ENCODE peak calls at places on chromosome 17, in eight cellular contexts. One of them, this sample, is unnamed.

GRCh38 chr17:1979182-1979980 is 45.8 kb downstream of the RTN4RL1 start:
- DNase-seq in CD4-positive, alpha-beta memory T cell: no peak
- DNase-seq in iris pigment epithelial cell: no peak
- DNase-seq in NCI-H82: peak
- DNase-seq in SK-N-DZ: no peak
- DNase-seq in NCI-H1048: no peak
- DNase-seq in neural crest cell: no peak
- DNase-seq in left cardiac atrium: no peak
- DNase-seq in this sample: no peak

GRCh38 chr17:55288356-55289105 is 23.8 kb downstream of the HLF start:
- DNase-seq in CD4-positive, alpha-beta memory T cell: no peak
- DNase-seq in iris pigment epithelial cell: no peak
- DNase-seq in NCI-H82: no peak
- DNase-seq in SK-N-DZ: no peak
- DNase-seq in NCI-H1048: no peak
- DNase-seq in neural crest cell: no peak
- DNase-seq in left cardiac atrium: no peak
- DNase-seq in this sample: no peak

GRCh38 chr17:57536289-57536688 is 208.8 kb downstream of the CCDC182 start:
- DNase-seq in CD4-positive, alpha-beta memory T cell: no peak
- DNase-seq in iris pigment epithelial cell: no peak
- DNase-seq in NCI-H82: peak
- DNase-seq in SK-N-DZ: no peak
- DNase-seq in NCI-H1048: no peak
- DNase-seq in neural crest cell: no peak
- DNase-seq in left cardiac atrium: no peak
- DNase-seq in this sample: peak

GRCh38 chr17:75589017-75589918 is 1.7 kb downstream of the MYO15B start:
- DNase-seq in CD4-positive, alpha-beta memory T cell: peak
- DNase-seq in iris pigment epithelial cell: peak
- DNase-seq in NCI-H82: peak
- DNase-seq in SK-N-DZ: peak
- DNase-seq in NCI-H1048: peak
- DNase-seq in neural crest cell: peak
- DNase-seq in left cardiac atrium: peak
- DNase-seq in this sample: peak

GRCh38 chr17:61770752-61771533 is 92.4 kb downstream of the BRIP1 start:
- DNase-seq in CD4-positive, alpha-beta memory T cell: no peak
- DNase-seq in iris pigment epithelial cell: peak
- DNase-seq in NCI-H82: no peak
- DNase-seq in SK-N-DZ: no peak
- DNase-seq in NCI-H1048: no peak
- DNase-seq in neural crest cell: no peak
- DNase-seq in left cardiac atrium: no peak
- DNase-seq in this sample: no peak

GRCh38 chr17:2990396-2990795 is 73.0 kb downstream of the OR1D5 start:
- DNase-seq in CD4-positive, alpha-beta memory T cell: no peak
- DNase-seq in iris pigment epithelial cell: no peak
- DNase-seq in NCI-H82: no peak
- DNase-seq in SK-N-DZ: no peak
- DNase-seq in NCI-H1048: no peak
- DNase-seq in neural crest cell: no peak
- DNase-seq in left cardiac atrium: no peak
- DNase-seq in this sample: no peak

GRCh38 chr17:55265434-55266021 is 768 bp downstream of the HLF start:
- DNase-seq in CD4-positive, alpha-beta memory T cell: peak
- DNase-seq in iris pigment epithelial cell: no peak
- DNase-seq in NCI-H82: peak
- DNase-seq in SK-N-DZ: peak
- DNase-seq in NCI-H1048: no peak
- DNase-seq in neural crest cell: no peak
- DNase-seq in left cardiac atrium: peak
- DNase-seq in this sample: peak

GRCh38 chr17:64042700-64043485 is 22.5 kb upstream of the ICAM2 start:
- DNase-seq in CD4-positive, alpha-beta memory T cell: no peak
- DNase-seq in iris pigment epithelial cell: no peak
- DNase-seq in NCI-H82: no peak
- DNase-seq in SK-N-DZ: no peak
- DNase-seq in NCI-H1048: no peak
- DNase-seq in neural crest cell: no peak
- DNase-seq in left cardiac atrium: no peak
- DNase-seq in this sample: no peak

GRCh38 chr17:31492206-31492605 is 100.7 kb downstream of the RAB11FIP4 start:
- DNase-seq in CD4-positive, alpha-beta memory T cell: no peak
- DNase-seq in iris pigment epithelial cell: no peak
- DNase-seq in NCI-H82: no peak
- DNase-seq in SK-N-DZ: no peak
- DNase-seq in NCI-H1048: no peak
- DNase-seq in neural crest cell: no peak
- DNase-seq in left cardiac atrium: no peak
- DNase-seq in this sample: no peak

GRCh38 chr17:44828919-44829557 is 1.0 kb downstream of the GJC1 start:
- DNase-seq in CD4-positive, alpha-beta memory T cell: peak
- DNase-seq in iris pigment epithelial cell: peak
- DNase-seq in NCI-H82: peak
- DNase-seq in SK-N-DZ: peak
- DNase-seq in NCI-H1048: no peak
- DNase-seq in neural crest cell: no peak
- DNase-seq in left cardiac atrium: no peak
- DNase-seq in this sample: no peak

GRCh38 chr17:67637901-67638641 is 79.7 kb upstream of the NOL11 start:
- DNase-seq in CD4-positive, alpha-beta memory T cell: no peak
- DNase-seq in iris pigment epithelial cell: no peak
- DNase-seq in NCI-H82: no peak
- DNase-seq in SK-N-DZ: no peak
- DNase-seq in NCI-H1048: no peak
- DNase-seq in neural crest cell: no peak
- DNase-seq in left cardiac atrium: no peak
- DNase-seq in this sample: no peak

GRCh38 chr17:51455931-51456330 is 195.6 kb downstream of the UTP18 start:
- DNase-seq in CD4-positive, alpha-beta memory T cell: no peak
- DNase-seq in iris pigment epithelial cell: no peak
- DNase-seq in NCI-H82: no peak
- DNase-seq in SK-N-DZ: no peak
- DNase-seq in NCI-H1048: no peak
- DNase-seq in neural crest cell: no peak
- DNase-seq in left cardiac atrium: no peak
- DNase-seq in this sample: no peak

GRCh38 chr17:47278561-47278960 is 24.9 kb downstream of the ITGB3 start:
- DNase-seq in CD4-positive, alpha-beta memory T cell: no peak
- DNase-seq in iris pigment epithelial cell: no peak
- DNase-seq in NCI-H82: no peak
- DNase-seq in SK-N-DZ: no peak
- DNase-seq in NCI-H1048: no peak
- DNase-seq in neural crest cell: no peak
- DNase-seq in left cardiac atrium: no peak
- DNase-seq in this sample: no peak

GRCh38 chr17:2398655-2399571 is 1.9 kb downstream of the MNT start:
- DNase-seq in CD4-positive, alpha-beta memory T cell: peak
- DNase-seq in iris pigment epithelial cell: peak
- DNase-seq in NCI-H82: peak
- DNase-seq in SK-N-DZ: no peak
- DNase-seq in NCI-H1048: no peak
- DNase-seq in neural crest cell: no peak
- DNase-seq in left cardiac atrium: no peak
- DNase-seq in this sample: no peak

GRCh38 chr17:70365098-70365583 is 195.8 kb downstream of the KCNJ2 start:
- DNase-seq in CD4-positive, alpha-beta memory T cell: no peak
- DNase-seq in iris pigment epithelial cell: peak
- DNase-seq in NCI-H82: no peak
- DNase-seq in SK-N-DZ: no peak
- DNase-seq in NCI-H1048: no peak
- DNase-seq in neural crest cell: no peak
- DNase-seq in left cardiac atrium: no peak
- DNase-seq in this sample: no peak

GRCh38 chr17:77375917-77376651 is 235.3 kb downstream of the SEC14L1 start:
- DNase-seq in CD4-positive, alpha-beta memory T cell: peak
- DNase-seq in iris pigment epithelial cell: peak
- DNase-seq in NCI-H82: peak
- DNase-seq in SK-N-DZ: peak
- DNase-seq in NCI-H1048: no peak
- DNase-seq in neural crest cell: no peak
- DNase-seq in left cardiac atrium: no peak
- DNase-seq in this sample: no peak

GRCh38 chr17:49482144-49482817 is 12.8 kb upstream of the NGFR start:
- DNase-seq in CD4-positive, alpha-beta memory T cell: no peak
- DNase-seq in iris pigment epithelial cell: peak
- DNase-seq in NCI-H82: no peak
- DNase-seq in SK-N-DZ: no peak
- DNase-seq in NCI-H1048: no peak
- DNase-seq in neural crest cell: no peak
- DNase-seq in left cardiac atrium: no peak
- DNase-seq in this sample: no peak

GRCh38 chr17:75652934-75653549 is 13.9 kb downstream of the RECQL5 start:
- DNase-seq in CD4-positive, alpha-beta memory T cell: no peak
- DNase-seq in iris pigment epithelial cell: peak
- DNase-seq in NCI-H82: peak
- DNase-seq in SK-N-DZ: peak
- DNase-seq in NCI-H1048: no peak
- DNase-seq in neural crest cell: peak
- DNase-seq in left cardiac atrium: no peak
- DNase-seq in this sample: peak

GRCh38 chr17:7285679-7286078 is 4.2 kb downstream of the SLC2A4 start:
- DNase-seq in CD4-positive, alpha-beta memory T cell: no peak
- DNase-seq in iris pigment epithelial cell: no peak
- DNase-seq in NCI-H82: no peak
- DNase-seq in SK-N-DZ: no peak
- DNase-seq in NCI-H1048: no peak
- DNase-seq in neural crest cell: no peak
- DNase-seq in left cardiac atrium: no peak
- DNase-seq in this sample: no peak

GRCh38 chr17:57999496-58000017 is 7.5 kb downstream of the SRSF1 start:
- DNase-seq in CD4-positive, alpha-beta memory T cell: peak
- DNase-seq in iris pigment epithelial cell: peak
- DNase-seq in NCI-H82: peak
- DNase-seq in SK-N-DZ: peak
- DNase-seq in NCI-H1048: no peak
- DNase-seq in neural crest cell: no peak
- DNase-seq in left cardiac atrium: no peak
- DNase-seq in this sample: peak

GRCh38 chr17:9026741-9027140 is 5.4 kb downstream of the NTN1 start:
- DNase-seq in CD4-positive, alpha-beta memory T cell: no peak
- DNase-seq in iris pigment epithelial cell: no peak
- DNase-seq in NCI-H82: no peak
- DNase-seq in SK-N-DZ: no peak
- DNase-seq in NCI-H1048: no peak
- DNase-seq in neural crest cell: no peak
- DNase-seq in left cardiac atrium: no peak
- DNase-seq in this sample: no peak

GRCh38 chr17:81961087-81961514 is at the start of gene NOTUM:
- DNase-seq in CD4-positive, alpha-beta memory T cell: no peak
- DNase-seq in iris pigment epithelial cell: no peak
- DNase-seq in NCI-H82: peak
- DNase-seq in SK-N-DZ: no peak
- DNase-seq in NCI-H1048: no peak
- DNase-seq in neural crest cell: no peak
- DNase-seq in left cardiac atrium: no peak
- DNase-seq in this sample: peak

GRCh38 chr17:65371702-65372101 is 189.7 kb downstream of the AXIN2 start:
- DNase-seq in CD4-positive, alpha-beta memory T cell: no peak
- DNase-seq in iris pigment epithelial cell: no peak
- DNase-seq in NCI-H82: no peak
- DNase-seq in SK-N-DZ: no peak
- DNase-seq in NCI-H1048: no peak
- DNase-seq in neural crest cell: no peak
- DNase-seq in left cardiac atrium: no peak
- DNase-seq in this sample: no peak

GRCh38 chr17:50219939-50220465 is 18.6 kb upstream of the COL1A1 start:
- DNase-seq in CD4-positive, alpha-beta memory T cell: no peak
- DNase-seq in iris pigment epithelial cell: peak
- DNase-seq in NCI-H82: peak
- DNase-seq in SK-N-DZ: no peak
- DNase-seq in NCI-H1048: no peak
- DNase-seq in neural crest cell: no peak
- DNase-seq in left cardiac atrium: no peak
- DNase-seq in this sample: peak

This sample was measured in D341Med.